ENCODE peak calls at places on chromosomes 3 and 15, in five cellular contexts. A is HepG2, R is H1, W is OCI-LY7, S is neural progenitor cell. G is an unnamed sample. For H3K79me2, the result is how much of the 10 kb centered on the place peaks cover.

GRCh38 chr3:52175416-52176187 is 21.4 kb upstream of the POC1A start:
- DNase-seq in A (no peak), R (no peak), W (no peak), S (no peak), G (no peak)

GRCh38 chr15:83733206-83733605 is 79.3 kb downstream of the ADAMTSL3 start:
- DNase-seq in A (no peak), R (no peak), W (no peak), S (no peak), G (peak)

GRCh38 chr15:25171111-25171811 is 216.5 kb downstream of the SNRPN start:
- DNase-seq in A (no peak), R (peak), W (no peak), S (no peak), G (no peak)

GRCh38 chr3:36597422-36597821 is 166.9 kb downstream of the DCLK3 start:
- DNase-seq in A (no peak), R (no peak), W (no peak), S (peak), G (no peak)

GRCh38 chr3:81726132-81726531 is 35.3 kb downstream of the GBE1 start:
- DNase-seq in A (no peak), R (no peak), W (no peak), S (no peak), G (peak)

GRCh38 chr15:79071901-79072300 is 18.7 kb downstream of the RASGRF1 start:
- DNase-seq in A (no peak), R (no peak), W (no peak), S (no peak), G (no peak)

GRCh38 chr3:156620260-156620659 is 54.1 kb upstream of the TIPARP start:
- DNase-seq in A (peak), R (no peak), W (no peak), S (no peak), G (no peak)

GRCh38 chr3:65130782-65131181 is 443.0 kb upstream of the ADAMTS9 start:
- DNase-seq in A (no peak), R (no peak), W (no peak), S (no peak), G (peak)

GRCh38 chr3:45994661-45995369 is 809 bp downstream of the FYCO1 start:
- DNase-seq in A (peak), R (peak), W (peak), S (peak), G (no peak)

GRCh38 chr3:53286727-53287412 is 31.0 kb upstream of the TKT start:
- DNase-seq in A (no peak), R (no peak), W (no peak), S (peak), G (peak)

GRCh38 chr15:63381301-63382192 is at the start of gene CA12:
- DNase-seq in A (peak), R (peak), W (no peak), S (peak), G (peak)

GRCh38 chr3:50339485-50340196 is 995 bp downstream of the RASSF1 start:
- DNase-seq in A (no peak), R (no peak), W (no peak), S (no peak), G (peak)

GRCh38 chr3:194879991-194880939 is 194.6 kb downstream of the FAM43A start:
- DNase-seq in A (no peak), R (peak), W (no peak), S (no peak), G (peak)

GRCh38 chr3:16803019-16803418 is 81.7 kb upstream of the PLCL2 start:
- DNase-seq in A (no peak), R (no peak), W (no peak), S (no peak), G (no peak)

GRCh38 chr3:179681492-179682263 is 28.8 kb downstream of the USP13 start:
- DNase-seq in A (no peak), R (no peak), W (no peak), S (no peak), G (no peak)

GRCh38 chr3:72549819-72550581 is 298.2 kb downstream of the SHQ1 start:
- DNase-seq in A (no peak), R (no peak), W (no peak), S (no peak), G (no peak)

GRCh38 chr3:50786631-50787030 is 111.9 kb downstream of the DOCK3 start:
- DNase-seq in A (no peak), R (no peak), W (no peak), S (no peak), G (no peak)

GRCh38 chr3:127175272-127175671 is 17.7 kb upstream of the PRR23E start:
- DNase-seq in A (no peak), R (no peak), W (no peak), S (no peak), G (no peak)

GRCh38 chr3:87200059-87200458 is 27.1 kb upstream of the CHMP2B start:
- DNase-seq in A (no peak), R (no peak), W (no peak), S (no peak), G (no peak)

GRCh38 chr3:71299160-71299559 is 284.4 kb downstream of the FOXP1 start:
- DNase-seq in A (no peak), R (no peak), W (no peak), S (no peak), G (no peak)

GRCh38 chr3:6736781-6737180 is 124.1 kb upstream of the GRM7 start:
- DNase-seq in A (no peak), R (no peak), W (no peak), S (no peak), G (no peak)

GRCh38 chr3:147120029-147120428 is 286.3 kb downstream of the ZIC4 start:
- DNase-seq in A (peak), R (no peak), W (no peak), S (no peak), G (peak)

GRCh38 chr3:151169700-151170224 is 33.3 kb downstream of the GPR171 start:
- DNase-seq in A (no peak), R (no peak), W (no peak), S (no peak), G (peak)

GRCh38 chr3:197083486-197083885 is 53.9 kb upstream of the MELTF start:
- DNase-seq in A (no peak), R (no peak), W (no peak), S (no peak), G (peak)

GRCh38 chr3:193148678-193149473 is 92.1 kb upstream of the PLAAT1 start:
- DNase-seq in A (no peak), R (no peak), W (no peak), S (no peak), G (no peak)

GRCh38 chr3:167198949-167199348 is 181.1 kb downstream of the ZBBX start:
- DNase-seq in A (no peak), R (no peak), W (no peak), S (no peak), G (no peak)

GRCh38 chr3:72482589-72483249 is 365.5 kb downstream of the SHQ1 start:
- DNase-seq in A (no peak), R (no peak), W (no peak), S (no peak), G (peak)

GRCh38 chr15:78304487-78305413 is 5.3 kb upstream of the SKIC8 start:
- DNase-seq in A (no peak), R (peak), W (no peak), S (no peak), G (no peak)

GRCh38 chr3:69181592-69182211 is 59.3 kb upstream of the LMOD3 start:
- DNase-seq in A (peak), R (no peak), W (no peak), S (peak), G (peak)

GRCh38 chr15:74906193-74906449 is 530 bp downstream of the FAM219B start:
- DNase-seq in A (no peak), R (peak), W (peak), S (peak), G (peak)

GRCh38 chr3:177015881-177016280 is 181.4 kb downstream of the TBL1XR1 start:
- DNase-seq in A (no peak), R (no peak), W (no peak), S (no peak), G (no peak)

GRCh38 chr15:79883579-79884203 is 13.1 kb downstream of the MTHFS start:
- DNase-seq in A (no peak), R (no peak), W (no peak), S (no peak), G (no peak)

GRCh38 chr3:103083848-103084631 is 649.2 kb downstream of the ZPLD1 start:
- DNase-seq in A (no peak), R (no peak), W (no peak), S (no peak), G (no peak)

GRCh38 chr15:59294574-59294960 is 78.1 kb downstream of the MYO1E start:
- DNase-seq in A (no peak), R (no peak), W (no peak), S (no peak), G (no peak)

GRCh38 chr3:126828306-126828705 is 124.3 kb downstream of the CHCHD6 start:
- DNase-seq in A (no peak), R (no peak), W (no peak), S (no peak), G (no peak)

GRCh38 chr15:76993114-76993715 is 1.7 kb upstream of the PSTPIP1 start:
- DNase-seq in A (no peak), R (no peak), W (no peak), S (no peak), G (no peak)

GRCh38 chr15:42108808-42109207 is 14.4 kb upstream of the PLA2G4D start:
- DNase-seq in A (no peak), R (no peak), W (no peak), S (no peak), G (no peak)

GRCh38 chr15:56243774-56244236 is at the start of gene RFX7:
- DNase-seq in A (peak), R (peak), W (peak), S (peak), G (peak)

GRCh38 chr3:186098740-186099139 is 10.1 kb downstream of the ETV5 start:
- DNase-seq in A (no peak), R (no peak), W (no peak), S (no peak), G (no peak)

GRCh38 chr3:186096295-186096694 is 12.6 kb downstream of the ETV5 start:
- DNase-seq in A (no peak), R (no peak), W (no peak), S (peak), G (no peak)

GRCh38 chr3:186099178-186099577 is 9.7 kb downstream of the ETV5 start:
- DNase-seq in A (no peak), R (no peak), W (no peak), S (no peak), G (peak)

GRCh38 chr3:186097317-186097662 is 11.6 kb downstream of the ETV5 start:
- DNase-seq in A (no peak), R (no peak), W (no peak), S (no peak), G (no peak)

DNA sequence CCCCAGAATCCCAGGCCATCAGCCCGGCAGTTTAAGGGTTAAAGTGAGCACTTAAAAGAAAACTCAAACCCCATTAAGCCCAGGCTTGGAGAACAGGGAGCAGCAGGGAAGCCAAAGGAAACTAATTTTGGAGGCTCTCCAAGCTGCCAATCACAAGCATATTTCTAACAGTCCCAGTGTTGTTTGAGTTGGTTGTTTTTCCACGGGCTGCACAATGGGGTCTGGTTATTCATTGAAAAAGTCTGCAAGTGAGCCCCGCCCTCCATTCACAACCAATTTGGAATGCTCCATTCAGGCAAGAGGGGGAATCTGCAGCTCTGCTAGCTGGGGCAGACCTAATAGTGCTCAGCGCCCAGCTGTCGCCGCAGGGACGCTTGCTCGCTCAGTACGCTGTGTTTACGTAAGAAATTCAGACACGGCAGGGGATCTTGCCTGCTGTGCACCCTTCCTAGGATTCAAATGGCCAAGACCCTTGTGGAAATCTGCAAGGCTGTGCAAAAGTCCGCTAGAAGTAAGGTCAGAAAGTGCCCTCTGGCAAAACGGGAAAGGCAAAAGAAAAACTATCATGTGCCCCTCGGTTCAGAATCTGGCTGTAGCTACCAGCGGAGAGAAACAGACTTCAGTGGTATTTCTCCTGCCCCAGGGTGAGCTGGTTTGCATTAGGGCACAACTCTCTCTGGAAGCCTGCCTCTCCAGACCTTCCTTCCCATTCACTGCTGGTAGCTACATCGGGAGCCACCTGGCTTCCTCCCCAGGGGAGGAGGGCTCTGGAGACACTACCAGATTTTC is 11.0 kb downstream of the ETV5 start:
- DNase-seq in A (peak), R (peak), W (no peak), S (peak), G (peak)
- H3K4me3 ChIP-seq in A (peak), R (peak), W (no peak), S (peak), G (peak)

GRCh38 chr3:98545940-98546339 is 14.2 kb downstream of the GPR15 start:
- DNase-seq in A (no peak), R (no peak), W (peak), S (no peak), G (no peak)

GRCh38 chr3:98542623-98543022 is 10.8 kb downstream of the GPR15 start:
- DNase-seq in A (no peak), R (no peak), W (no peak), S (no peak), G (no peak)

GRCh38 chr3:98541695-98542094 is 9.9 kb downstream of the GPR15 start:
- DNase-seq in A (no peak), R (no peak), W (no peak), S (no peak), G (no peak)

GRCh38 chr3:98536456-98537017 is 4.8 kb downstream of the GPR15 start:
- DNase-seq in A (no peak), R (no peak), W (peak), S (no peak), G (no peak)

DNA sequence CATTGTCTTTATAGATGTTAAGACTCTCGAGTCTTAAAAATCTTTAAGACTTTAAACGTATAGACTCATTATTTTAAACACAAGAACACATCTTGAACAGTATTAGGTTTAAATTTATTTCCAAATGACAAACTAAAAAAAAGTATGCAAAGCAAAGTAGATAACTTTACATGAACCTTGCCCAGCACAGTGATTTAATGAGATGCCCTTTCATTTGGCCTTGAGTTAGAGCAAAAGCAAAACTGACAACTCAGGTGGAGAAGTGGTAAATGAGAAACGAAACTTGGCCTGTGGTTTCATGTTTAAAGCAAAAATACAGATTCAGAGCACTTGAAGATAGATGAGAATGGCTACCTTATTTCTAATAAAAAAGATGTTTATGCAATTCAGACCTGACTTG is 8.6 kb downstream of the GPR15 start:
- DNase-seq in A (no peak), R (no peak), W (peak), S (no peak), G (no peak)
- H3K79me2 ChIP-seq in A (under half), R (under half), W (under half), S (under half), G (under half)

GRCh38 chr15:51223771-51224229 is 114.6 kb downstream of the CYP19A1 start:
- DNase-seq in A (no peak), R (no peak), W (no peak), S (no peak), G (peak)
- H2AFZ ChIP-seq in A (no peak), R (no peak), W (no peak), S (no peak), G (peak)

GRCh38 chr3:37859908-37860199 is 1.8 kb upstream of the CTDSPL start:
- DNase-seq in A (no peak), R (no peak), W (no peak), S (no peak), G (no peak)
- H3K4me3 ChIP-seq in A (peak), R (no peak), W (no peak), S (no peak), G (no peak)

DNA sequence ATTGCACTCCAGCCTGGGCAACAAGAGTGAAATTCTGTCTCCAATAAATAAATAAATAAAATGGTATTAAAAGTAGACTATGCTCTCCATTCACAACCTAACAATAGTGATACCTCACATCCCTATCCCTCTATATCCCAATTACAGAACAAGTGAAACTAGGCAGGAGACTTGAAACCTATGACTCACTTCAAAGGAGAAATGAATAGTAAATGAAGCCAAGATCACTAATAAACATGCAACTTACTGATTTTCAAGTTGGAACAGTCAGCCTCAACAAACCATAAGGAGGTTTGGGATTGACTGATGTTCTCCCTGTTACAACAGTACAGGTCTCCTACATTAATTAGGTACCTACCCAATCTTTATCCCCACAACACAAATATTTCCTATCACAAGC is 103.4 kb downstream of the GSK3B start:
- DNase-seq in A (no peak), R (no peak), W (no peak), S (no peak), G (peak)
- H3K79me2 ChIP-seq in A (half or more), R (under half), W (under half), S (half or more), G (under half)

DNA sequence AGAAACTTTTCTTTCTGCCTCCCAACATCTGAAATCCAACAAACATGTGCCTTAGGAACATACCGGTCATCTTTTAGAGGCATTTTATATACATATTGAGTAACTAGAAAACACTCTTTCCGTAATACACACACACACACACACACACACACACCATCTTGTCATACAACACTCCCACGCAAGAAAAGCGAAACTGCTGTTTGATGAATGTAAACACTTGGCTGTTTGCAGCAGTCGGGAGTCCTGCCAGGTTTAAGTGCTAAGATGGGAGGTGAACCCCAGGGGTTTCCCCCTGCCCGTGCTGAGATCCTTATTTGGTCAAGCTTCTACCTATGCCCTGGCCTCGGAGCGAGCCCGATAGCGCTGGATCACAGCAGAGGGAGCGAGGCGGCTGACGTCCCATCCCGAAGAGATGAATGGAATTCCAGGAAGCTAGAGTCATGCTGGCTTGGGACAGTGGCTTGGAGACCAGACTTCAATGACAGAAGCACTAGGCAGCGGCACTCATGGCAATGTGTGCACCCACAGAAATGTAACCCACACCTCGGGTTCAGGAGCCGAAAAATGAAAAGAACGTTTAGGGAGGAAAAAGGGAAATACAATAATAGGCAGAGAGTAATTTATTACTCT is 1.3 kb upstream of the THBS1 start:
- DNase-seq in A (peak), R (peak), W (no peak), S (peak), G (peak)
- H2AFZ ChIP-seq in A (no peak), R (no peak), W (no peak), S (no peak), G (no peak)

GRCh38 chr3:792651-793050 is 300.2 kb upstream of the CNTN6 start:
- DNase-seq in A (no peak), R (no peak), W (no peak), S (no peak), G (no peak)

DNA sequence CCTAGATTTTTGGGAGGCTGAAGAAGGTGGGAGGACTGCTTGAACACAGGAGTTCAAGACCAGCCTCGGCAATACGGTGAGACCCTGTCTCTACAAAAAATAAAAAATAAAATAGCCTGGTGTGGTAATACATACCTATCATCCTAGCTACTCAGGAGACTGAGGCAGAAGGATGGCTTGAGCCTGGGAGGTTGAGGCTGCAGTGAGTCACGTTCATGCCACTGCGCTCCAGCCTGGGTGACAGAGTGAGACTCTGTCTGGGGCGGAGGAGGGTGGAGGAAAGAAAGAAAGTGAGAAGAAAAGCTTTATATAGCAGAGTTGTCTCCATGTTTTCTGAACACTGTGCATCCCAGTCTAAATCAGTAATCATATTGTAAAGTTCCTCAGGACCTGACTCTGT is 301.4 kb upstream of the CNTN6 start:
- DNase-seq in A (no peak), R (no peak), W (no peak), S (no peak), G (no peak)
- H3K4me3 ChIP-seq in A (no peak), R (no peak), W (no peak), S (no peak), G (no peak)

GRCh38 chr15:64854526-64854925 is 12.8 kb downstream of the PLEKHO2 start:
- DNase-seq in A (no peak), R (no peak), W (no peak), S (peak), G (no peak)
- H3K79me2 ChIP-seq in A (under half), R (under half), W (under half), S (under half), G (half or more)

G was measured in fibroblast of lung.